ENCODE peak calls at places on chromosomes 3 and 15, in six cellular contexts. G is mesenteric fat pad, S is NCI-H2081, L is Daoy, V is tibial artery, E is AG09309. U is an unnamed sample.

GRCh38 chr3:52289747-52290595 is 2.3 kb downstream of the GLYCTK start:
- DNase-seq in L (no peak), V (peak), G (peak), E (no peak), S (no peak), U (no peak)

GRCh38 chr3:154971771-154972326 is 108.3 kb upstream of the MME start:
- DNase-seq in L (no peak), E (peak), V (no peak), G (no peak), S (no peak), U (no peak)

GRCh38 chr15:89760303-89761008 is 9.4 kb upstream of the MESP1 start:
- DNase-seq in E (no peak), V (peak), S (peak), G (peak), L (peak), U (peak)

GRCh38 chr3:44125241-44125640 is 116.4 kb upstream of the TOPAZ1 start:
- DNase-seq in L (no peak), E (no peak), G (no peak), V (no peak), S (no peak), U (no peak)

GRCh38 chr3:8579101-8579500 is 65.5 kb downstream of the SSUH2 start:
- DNase-seq in S (no peak), V (no peak), G (no peak), E (no peak), L (peak), U (no peak)

GRCh38 chr15:52438047-52438446 is 90.6 kb downstream of the MYO5A start:
- DNase-seq in V (no peak), G (no peak), L (peak), S (no peak), E (no peak), U (no peak)

GRCh38 chr15:82850242-82850591 is 40.8 kb downstream of the WHAMM start:
- DNase-seq in S (no peak), G (no peak), L (peak), V (no peak), E (no peak), U (no peak)

GRCh38 chr3:64179860-64180259 is 45.4 kb downstream of the PRICKLE2 start:
- DNase-seq in L (no peak), V (no peak), G (no peak), E (no peak), S (no peak), U (no peak)

GRCh38 chr15:96199111-96199510 is 131.4 kb upstream of the NR2F2 start:
- DNase-seq in L (no peak), E (no peak), V (no peak), G (no peak), S (no peak), U (no peak)

GRCh38 chr3:29494305-29495036 is 213.6 kb downstream of the RBMS3 start:
- DNase-seq in V (no peak), E (peak), G (no peak), L (no peak), S (no peak), U (no peak)

GRCh38 chr3:21435871-21436270 is 315.1 kb downstream of the ZNF385D start:
- DNase-seq in E (peak), G (no peak), V (no peak), S (peak), L (no peak), U (no peak)

GRCh38 chr3:107598926-107599754 is 76.4 kb downstream of the BBX start:
- DNase-seq in E (no peak), L (peak), G (no peak), S (peak), V (no peak), U (peak)

GRCh38 chr3:172461530-172462138 is 13.4 kb upstream of the GHSR start:
- DNase-seq in L (peak), S (no peak), E (no peak), G (no peak), V (no peak), U (no peak)

GRCh38 chr3:148903022-148903442 is 37.9 kb downstream of the CPA3 start:
- DNase-seq in S (no peak), G (no peak), L (no peak), E (no peak), V (no peak), U (no peak)